ENCODE peak calls at places on chromosomes 6 and 20, in six cellular contexts. B is NCI-H1930, Q is AML-193, F is KG1, P is skeletal muscle cell, K is A172. Z is an unnamed sample.

GRCh38 chr20:54017846-54018245 is 52.5 kb downstream of the BCAS1 start:
- DNase-seq in B (no peak), Q (no peak), F (no peak), P (no peak), K (no peak), Z (no peak)

GRCh38 chr6:147081210-147081609 is 123.0 kb upstream of the STXBP5 start:
- DNase-seq in B (no peak), Q (no peak), F (no peak), P (no peak), K (no peak), Z (no peak)

GRCh38 chr6:35972471-35972985 is 51.6 kb upstream of the SRPK1 start:
- DNase-seq in B (no peak), Q (no peak), F (no peak), P (no peak), K (no peak), Z (peak)

GRCh38 chr6:11272491-11273192 is 40.2 kb upstream of the NEDD9 start:
- DNase-seq in B (no peak), Q (no peak), F (no peak), P (no peak), K (no peak), Z (no peak)

GRCh38 chr6:24932832-24933231 is 2.9 kb downstream of the RIPOR2 start:
- DNase-seq in B (no peak), Q (no peak), F (no peak), P (no peak), K (no peak), Z (no peak)

GRCh38 chr6:122494665-122495272 is 23.2 kb upstream of the SERINC1 start:
- DNase-seq in B (no peak), Q (no peak), F (no peak), P (no peak), K (no peak), Z (no peak)

GRCh38 chr6:89260310-89260709 is 43.2 kb upstream of the GABRR1 start:
- DNase-seq in B (no peak), Q (peak), F (no peak), P (no peak), K (no peak), Z (no peak)

GRCh38 chr20:3307078-3307477 is 68.1 kb upstream of the SLC4A11 start:
- DNase-seq in B (no peak), Q (no peak), F (no peak), P (no peak), K (no peak), Z (no peak)

GRCh38 chr6:88120635-88121034 is 45.5 kb downstream of the CNR1 start:
- DNase-seq in B (no peak), Q (no peak), F (no peak), P (no peak), K (no peak), Z (no peak)

GRCh38 chr6:27871919-27872633 is 40.1 kb downstream of the OR2B2 start:
- DNase-seq in B (peak), Q (peak), F (peak), P (peak), K (peak), Z (peak)

GRCh38 chr20:38158701-38159325 is 6.3 kb downstream of the TGM2 start:
- DNase-seq in B (no peak), Q (no peak), F (no peak), P (no peak), K (no peak), Z (no peak)

GRCh38 chr20:48131581-48131980 is 346.3 kb upstream of the SULF2 start:
- DNase-seq in B (no peak), Q (no peak), F (no peak), P (no peak), K (peak), Z (peak)

GRCh38 chr6:47836639-47837038 is 54.8 kb downstream of the OPN5 start:
- DNase-seq in B (no peak), Q (no peak), F (no peak), P (no peak), K (peak), Z (no peak)

Z was measured in fibroblast of the aortic adventitia.